ENCODE peak calls at places on chromosome 16, in seven cellular contexts. One of them, this sample, is unnamed.

GRCh38 chr16:47928008-47928407 is 227.8 kb downstream of the ABCC12 start:
- DNase-seq in mesenchymal stem cell: no peak
- DNase-seq in hippocampal formation: no peak
- DNase-seq in RPMI8226: peak; percentile 27
- DNase-seq in iris pigment epithelial cell: no peak
- DNase-seq in NCI-H82: peak; percentile 19
- DNase-seq in NCI-H510A treated with DMSO at 0.1 percent for 48 hours: no peak
- DNase-seq in this sample: peak; percentile 18

GRCh38 chr16:10067406-10067805 is 114.8 kb downstream of the GRIN2A start:
- DNase-seq in NCI-H82: peak; percentile 92
- DNase-seq in mesenchymal stem cell: no peak
- DNase-seq in iris pigment epithelial cell: no peak
- DNase-seq in RPMI8226: no peak
- DNase-seq in NCI-H510A treated with DMSO at 0.1 percent for 48 hours: no peak
- DNase-seq in hippocampal formation: no peak
- DNase-seq in this sample: no peak

GRCh38 chr16:17590711-17591654 is 120.2 kb upstream of the XYLT1 start:
- DNase-seq in NCI-H510A treated with DMSO at 0.1 percent for 48 hours: no peak
- DNase-seq in RPMI8226: no peak
- DNase-seq in NCI-H82: no peak
- DNase-seq in mesenchymal stem cell: no peak
- DNase-seq in iris pigment epithelial cell: no peak
- DNase-seq in hippocampal formation: no peak
- DNase-seq in this sample: no peak

GRCh38 chr16:11233727-11234376 is 22.2 kb downstream of the SOCS1 start:
- DNase-seq in hippocampal formation: no peak
- DNase-seq in RPMI8226: no peak
- DNase-seq in mesenchymal stem cell: no peak
- DNase-seq in iris pigment epithelial cell: no peak
- DNase-seq in NCI-H82: no peak
- DNase-seq in NCI-H510A treated with DMSO at 0.1 percent for 48 hours: no peak
- DNase-seq in this sample: peak; percentile 46

GRCh38 chr16:11309895-11310633 is 28.9 kb upstream of the PRM1 start:
- DNase-seq in NCI-H82: no peak
- DNase-seq in hippocampal formation: no peak
- DNase-seq in iris pigment epithelial cell: no peak
- DNase-seq in mesenchymal stem cell: peak; percentile 48
- DNase-seq in NCI-H510A treated with DMSO at 0.1 percent for 48 hours: no peak
- DNase-seq in RPMI8226: peak; percentile 73
- DNase-seq in this sample: peak; percentile 99

GRCh38 chr16:4064950-4065352 is 51.3 kb downstream of the ADCY9 start:
- DNase-seq in mesenchymal stem cell: no peak
- DNase-seq in NCI-H82: no peak
- DNase-seq in NCI-H510A treated with DMSO at 0.1 percent for 48 hours: no peak
- DNase-seq in RPMI8226: peak; percentile 43
- DNase-seq in hippocampal formation: no peak
- DNase-seq in iris pigment epithelial cell: no peak
- DNase-seq in this sample: no peak

GRCh38 chr16:75836377-75837010 is 110.2 kb upstream of the CPHXL start:
- DNase-seq in NCI-H82: no peak
- DNase-seq in hippocampal formation: no peak
- DNase-seq in iris pigment epithelial cell: no peak
- DNase-seq in NCI-H510A treated with DMSO at 0.1 percent for 48 hours: no peak
- DNase-seq in RPMI8226: no peak
- DNase-seq in mesenchymal stem cell: no peak
- DNase-seq in this sample: no peak

GRCh38 chr16:85173981-85174751 is 61.9 kb upstream of the CIBAR2 start:
- DNase-seq in hippocampal formation: no peak
- DNase-seq in iris pigment epithelial cell: peak; percentile 71
- DNase-seq in NCI-H510A treated with DMSO at 0.1 percent for 48 hours: peak; percentile 34
- DNase-seq in mesenchymal stem cell: peak; percentile 93
- DNase-seq in RPMI8226: no peak
- DNase-seq in NCI-H82: peak; percentile 78
- DNase-seq in this sample: no peak

GRCh38 chr16:57694556-57695377 is at the start of gene DRC7:
- DNase-seq in RPMI8226: peak; percentile 62
- DNase-seq in mesenchymal stem cell: peak; percentile 50
- DNase-seq in iris pigment epithelial cell: peak; percentile 57
- DNase-seq in NCI-H510A treated with DMSO at 0.1 percent for 48 hours: peak; percentile 68
- DNase-seq in NCI-H82: peak; percentile 76
- DNase-seq in hippocampal formation: peak; percentile 57
- DNase-seq in this sample: peak; percentile 58

GRCh38 chr16:30656974-30657865 is 1.0 kb upstream of the FBRS start:
- DNase-seq in mesenchymal stem cell: peak; percentile 80
- DNase-seq in hippocampal formation: no peak
- DNase-seq in NCI-H510A treated with DMSO at 0.1 percent for 48 hours: no peak
- DNase-seq in RPMI8226: no peak
- DNase-seq in iris pigment epithelial cell: no peak
- DNase-seq in NCI-H82: peak; percentile 31
- DNase-seq in this sample: no peak

GRCh38 chr16:13176711-13177110 is 275.3 kb downstream of the SHISA9 start:
- DNase-seq in NCI-H82: no peak
- DNase-seq in hippocampal formation: no peak
- DNase-seq in RPMI8226: no peak
- DNase-seq in mesenchymal stem cell: no peak
- DNase-seq in NCI-H510A treated with DMSO at 0.1 percent for 48 hours: no peak
- DNase-seq in iris pigment epithelial cell: no peak
- DNase-seq in this sample: no peak

GRCh38 chr16:84885024-84885910 is 65.5 kb downstream of the CRISPLD2 start:
- DNase-seq in NCI-H510A treated with DMSO at 0.1 percent for 48 hours: no peak
- DNase-seq in RPMI8226: no peak
- DNase-seq in iris pigment epithelial cell: peak; percentile 45
- DNase-seq in mesenchymal stem cell: no peak
- DNase-seq in NCI-H82: no peak
- DNase-seq in hippocampal formation: peak; percentile 36
- DNase-seq in this sample: no peak

This sample was measured in OCI-LY7.